ENCODE peak calls at places on chromosomes 4 and X, in nine cellular contexts. O, F, R, P, A, J, Y, Z and U are unnamed samples.

GRCh38 chr4:24380953-24381506 is 203.3 kb downstream of the DHX15 start:
- DNase-seq in R (no peak), Z (no peak), A (no peak), P (no peak), J (no peak), O (no peak), F (no peak), Y (no peak), U (no peak)

GRCh38 chr4:10158355-10158942 is 41.9 kb upstream of the WDR1 start:
- DNase-seq in A (no peak), Y (no peak), R (no peak), F (no peak), J (no peak), O (no peak), P (no peak), Z (no peak), U (no peak)

GRCh38 chr4:8370835-8371234 is 69.7 kb downstream of the ACOX3 start:
- DNase-seq in Y (no peak), Z (no peak), A (no peak), R (no peak), J (no peak), P (no peak), O (no peak), F (no peak), U (no peak)

GRCh38 chr4:38865445-38865844 is 2.2 kb upstream of the FAM114A1 start:
- DNase-seq in F (no peak), R (no peak), J (no peak), Y (no peak), O (no peak), Z (no peak), A (no peak), P (no peak), U (no peak)

GRCh38 chrX:45711231-45711630 is 510.6 kb upstream of the DIPK2B start:
- DNase-seq in F (no peak), A (no peak), O (no peak), Z (no peak), R (no peak), P (no peak), Y (no peak), J (peak; percentile 11), U (no peak)

GRCh38 chr4:186737427-186737826 is 13.8 kb upstream of the FAT1 start:
- DNase-seq in A (no peak), Y (no peak), R (no peak), O (no peak), J (no peak), Z (no peak), P (no peak), F (no peak), U (no peak)

GRCh38 chrX:115894087-115894486 is 276.5 kb upstream of the AGTR2 start:
- DNase-seq in Z (no peak), J (peak; percentile 48), P (no peak), Y (no peak), F (no peak), O (no peak), A (peak; percentile 50), R (no peak), U (peak; percentile 24)

GRCh38 chr4:7005571-7005970 is 37.6 kb upstream of the TADA2B start:
- DNase-seq in R (no peak), A (no peak), Y (no peak), F (no peak), P (no peak), J (no peak), O (no peak), Z (no peak), U (no peak)

GRCh38 chrX:41429592-41429991 is 17.6 kb upstream of the NYX start:
- DNase-seq in A (no peak), Y (no peak), P (no peak), F (no peak), O (no peak), R (no peak), Z (no peak), J (no peak), U (no peak)

GRCh38 chrX:55996649-55997048 is 235.5 kb upstream of the KLF8 start:
- DNase-seq in Y (no peak), R (no peak), F (no peak), A (no peak), P (no peak), J (no peak), Z (no peak), O (no peak), U (no peak)

GRCh38 chr4:128810331-128810870 is 901 bp downstream of the JADE1 start:
- DNase-seq in Z (no peak), P (peak; percentile 58), J (peak; percentile 44), Y (no peak), F (no peak), O (no peak), A (no peak), R (peak; percentile 61), U (no peak)

GRCh38 chr4:160175064-160175643 is 1072.3 kb downstream of the RAPGEF2 start:
- DNase-seq in Z (no peak), A (no peak), P (no peak), Y (no peak), O (peak; percentile 6), J (no peak), F (no peak), R (no peak), U (no peak)

GRCh38 chr4:15864771-15865566 is 73.6 kb downstream of the FGFBP1 start:
- DNase-seq in Z (no peak), A (no peak), R (no peak), Y (no peak), O (no peak), F (no peak), J (no peak), P (no peak), U (no peak)

GRCh38 chr4:41413670-41414069 is 124.3 kb upstream of the LIMCH1 start:
- DNase-seq in Y (no peak), F (no peak), Z (no peak), J (no peak), P (no peak), O (peak; percentile 49), R (no peak), A (no peak), U (no peak)